ENCODE peak calls at places on chromosomes 12 and 14, in ten cellular contexts. S is breast epithelium; R is transverse colon; V is RWPE1; O is hepatocyte; M is right cardiac atrium; H is A549; P is tibial nerve; G is CD8-positive, alpha-beta T cell; W is OCI-LY7. X is an unnamed sample.

GRCh38 chr14:68463705-68464104 is 329.2 kb downstream of the ZFP36L1 start:
- DNase-seq in R (no peak), H (no peak), G (no peak), V (no peak), O (no peak), M (no peak), W (no peak), S (no peak), P (no peak), X (no peak)

GRCh38 chr14:85856430-85856829 is 326.5 kb downstream of the FLRT2 start:
- DNase-seq in O (no peak), W (no peak), R (no peak), G (no peak), H (no peak), V (no peak), M (no peak), S (no peak), P (no peak), X (no peak)

GRCh38 chr12:95102916-95103671 is 29.7 kb upstream of the NR2C1 start:
- DNase-seq in G (no peak), R (peak; percentile 19), O (peak; percentile 13), W (peak; percentile 28), M (no peak), V (peak; percentile 90), P (no peak), H (peak; percentile 85), S (no peak), X (no peak)

GRCh38 chr12:131458048-131458374 is 252.9 kb upstream of the SFSWAP start:
- DNase-seq in R (no peak), M (no peak), G (no peak), W (no peak), V (no peak), H (no peak), O (no peak), P (no peak), S (no peak), X (no peak)

GRCh38 chr12:27644446-27644845 is 51.8 kb upstream of the REP15 start:
- DNase-seq in W (no peak), M (no peak), R (no peak), O (peak; percentile 13), P (no peak), H (no peak), V (no peak), G (no peak), S (no peak), X (no peak)

GRCh38 chr12:2387051-2387834 is 334.5 kb downstream of the CACNA1C start:
- DNase-seq in R (no peak), O (no peak), H (no peak), V (no peak), S (no peak), P (no peak), M (no peak), G (no peak), W (no peak), X (no peak)

GRCh38 chr12:51082561-51083139 is 746 bp downstream of the CSRNP2 start:
- DNase-seq in V (peak; percentile 45), S (no peak), W (peak; percentile 43), G (peak; percentile 20), H (peak; percentile 52), O (no peak), P (no peak), R (peak; percentile 22), M (no peak), X (peak; percentile 27)

GRCh38 chr14:58637391-58638230 is at the start of gene DACT1:
- DNase-seq in P (no peak), V (peak; percentile 17), H (peak; percentile 16), M (peak; percentile 95), R (peak; percentile 50), S (no peak), O (peak; percentile 92), W (no peak), G (peak; percentile 27), X (peak; percentile 65)

GRCh38 chr14:50121506-50121905 is 5.1 kb upstream of the VCPKMT start:
- DNase-seq in S (no peak), H (no peak), O (no peak), M (no peak), W (no peak), R (no peak), P (no peak), V (no peak), G (no peak), X (no peak)

GRCh38 chr12:127728285-127728684 is 538.7 kb upstream of the TMEM132C start:
- DNase-seq in W (no peak), M (no peak), O (no peak), G (no peak), H (no peak), V (no peak), P (no peak), R (no peak), S (no peak), X (no peak)

GRCh38 chr12:66947119-66947518 is 268.2 kb upstream of the GRIP1 start:
- DNase-seq in P (no peak), G (no peak), V (no peak), W (no peak), O (no peak), R (no peak), M (no peak), H (no peak), S (no peak), X (no peak)

GRCh38 chr12:6998708-6999451 is 19.4 kb downstream of the LPCAT3 start:
- DNase-seq in R (no peak), S (no peak), M (no peak), P (no peak), W (no peak), V (peak; percentile 19), G (no peak), H (no peak), O (peak; percentile 34), X (no peak)

GRCh38 chr14:59356298-59356697 is 108.9 kb downstream of the GPR135 start:
- DNase-seq in O (no peak), V (no peak), P (no peak), H (no peak), G (no peak), W (peak; percentile 52), S (no peak), R (no peak), M (no peak), X (no peak)

GRCh38 chr14:87896393-87897380 is 96.3 kb downstream of the GALC start:
- DNase-seq in W (peak; percentile 59), R (no peak), S (no peak), M (no peak), P (no peak), V (peak; percentile 46), H (peak; percentile 18), O (peak; percentile 77), G (no peak), X (no peak)

GRCh38 chr12:91140660-91141045 is 29.4 kb upstream of the LUM start:
- DNase-seq in R (no peak), G (no peak), V (no peak), O (peak; percentile 17), M (no peak), W (no peak), P (no peak), H (no peak), S (no peak), X (no peak)
- H3K27ac ChIP-seq in R (peak overlapping the region; percentile 59), G (no peak overlapping the region), V (no peak overlapping the region), O (peak overlapping the region; percentile 91), M (no peak overlapping the region), W (no peak overlapping the region), P (no peak overlapping the region), H (no peak overlapping the region), S (peak overlapping the region; percentile 60), X (no peak overlapping the region)

GRCh38 chr14:52222901-52223300 is 44.6 kb upstream of the PTGDR start:
- DNase-seq in H (no peak), R (no peak), V (no peak), W (no peak), M (no peak), G (no peak), O (no peak), S (no peak), P (no peak), X (no peak)
- H3K27ac ChIP-seq in H (no peak overlapping the region), R (no peak overlapping the region), V (no peak overlapping the region), W (no peak overlapping the region), M (no peak overlapping the region), G (no peak overlapping the region), O (no peak overlapping the region), S (no peak overlapping the region), P (no peak overlapping the region), X (no peak overlapping the region)

GRCh38 chr12:45298721-45299120 is 82.8 kb downstream of the ANO6 start:
- DNase-seq in S (no peak), G (no peak), M (no peak), O (no peak), R (no peak), W (no peak), V (no peak), H (no peak), P (no peak), X (no peak)
- H3K27ac ChIP-seq in S (peak overlapping the region; percentile 62), G (no peak overlapping the region), M (no peak overlapping the region), O (peak overlapping the region; percentile 55), R (peak overlapping the region; percentile 45), W (no peak overlapping the region), V (no peak overlapping the region), H (no peak overlapping the region), P (no peak overlapping the region), X (no peak overlapping the region)

DNA sequence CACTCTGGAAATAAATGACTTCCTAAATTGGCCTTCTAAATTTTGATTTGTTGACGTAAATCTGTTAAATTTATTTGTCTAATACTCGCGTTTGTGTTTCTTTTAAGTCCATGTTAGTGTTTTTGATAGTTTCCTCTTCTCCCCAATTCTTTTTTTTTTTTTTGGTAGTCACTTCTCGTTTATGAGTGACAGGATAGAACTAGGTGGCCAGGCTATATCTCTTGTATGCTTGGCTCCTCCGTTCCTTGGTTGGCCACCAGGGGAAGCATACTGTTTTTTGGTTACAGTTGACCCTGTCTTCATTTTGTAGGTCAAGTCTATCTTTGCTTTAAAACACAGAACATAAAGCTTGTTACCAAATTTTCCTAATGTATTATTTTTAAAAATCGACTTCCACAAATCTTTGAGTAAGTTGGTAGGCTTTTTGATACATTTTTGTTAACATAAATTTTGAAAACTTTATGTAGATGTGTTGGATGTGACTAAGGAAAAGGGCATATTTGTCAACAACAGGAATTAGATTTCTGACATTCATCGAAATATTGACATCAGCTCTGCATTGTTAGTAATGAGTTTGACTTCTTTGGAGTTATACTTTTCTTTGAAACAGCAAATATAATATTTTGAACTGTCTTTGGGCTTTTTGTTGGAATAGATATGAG is 2.2 kb downstream of the RCOR1 start:
- DNase-seq in P (peak; percentile 49), O (peak; percentile 80), H (peak; percentile 93), S (peak; percentile 61), W (peak; percentile 90), G (peak; percentile 55), R (peak; percentile 85), M (no peak), V (peak; percentile 81), X (no peak)
- H3K27ac ChIP-seq in P (no peak overlapping the region), O (no peak overlapping the region), H (no peak overlapping the region), S (no peak overlapping the region), W (peak overlapping the region; percentile 92), G (no peak overlapping the region), R (peak overlapping the region; percentile 98), M (no peak overlapping the region), V (peak overlapping the region; percentile 43), X (no peak overlapping the region)

GRCh38 chr14:99872786-99873440 is 79.7 kb downstream of the EML1 start:
- DNase-seq in S (no peak), M (no peak), P (no peak), O (no peak), G (no peak), R (no peak), W (no peak), H (no peak), V (no peak), X (no peak)
- H3K27ac ChIP-seq in S (no peak overlapping the region), M (no peak overlapping the region), P (no peak overlapping the region), O (no peak overlapping the region), G (no peak overlapping the region), R (no peak overlapping the region), W (no peak overlapping the region), H (no peak overlapping the region), V (no peak overlapping the region), X (peak overlapping the region; percentile 72)

GRCh38 chr14:92659765-92660561 is 88.5 kb downstream of the LGMN start:
- DNase-seq in M (peak; percentile 57), O (no peak), R (peak; percentile 44), G (no peak), P (no peak), W (peak; percentile 13), S (no peak), V (no peak), H (no peak), X (no peak)
- H3K27ac ChIP-seq in M (peak overlapping the region; percentile 31), O (no peak overlapping the region), R (peak overlapping the region; percentile 63), G (no peak overlapping the region), P (no peak overlapping the region), W (no peak overlapping the region), S (peak overlapping the region; percentile 82), V (no peak overlapping the region), H (no peak overlapping the region), X (peak overlapping the region; percentile 72)

X was measured in substantia nigra.